ENCODE peak calls at places on chromosomes 12 and 14, in nine cellular contexts. One of them, this sample, is unnamed. For H3K4me1, the result is how much of the 10 kb centered on the place peaks cover.

GRCh38 chr12:48969160-48969771 is 2.3 kb downstream of the WNT10B start:
- DNase-seq in right lobe of liver: no peak
- DNase-seq in pancreas: no peak
- DNase-seq in stomach: no peak
- DNase-seq in MM.1S: no peak
- DNase-seq in esophagus squamous epithelium: no peak
- DNase-seq in OCI-LY7: no peak
- DNase-seq in left ventricle myocardium inferior: no peak
- DNase-seq in IMR-90: no peak
- DNase-seq in this sample: no peak

GRCh38 chr12:47979166-47979565 is 15.8 kb downstream of the TMEM106C start:
- DNase-seq in IMR-90: no peak
- DNase-seq in stomach: no peak
- DNase-seq in right lobe of liver: no peak
- DNase-seq in OCI-LY7: no peak
- DNase-seq in left ventricle myocardium inferior: no peak
- DNase-seq in pancreas: no peak
- DNase-seq in esophagus squamous epithelium: no peak
- DNase-seq in MM.1S: no peak
- DNase-seq in this sample: no peak

GRCh38 chr12:124639407-124639806 is 72.0 kb upstream of the NCOR2 start:
- DNase-seq in left ventricle myocardium inferior: no peak
- DNase-seq in stomach: no peak
- DNase-seq in IMR-90: no peak
- DNase-seq in pancreas: no peak
- DNase-seq in OCI-LY7: no peak
- DNase-seq in right lobe of liver: no peak
- DNase-seq in esophagus squamous epithelium: no peak
- DNase-seq in MM.1S: no peak
- DNase-seq in this sample: no peak

GRCh38 chr14:39268393-39268792 is 34.7 kb downstream of the MIA2 start:
- DNase-seq in stomach: no peak
- DNase-seq in right lobe of liver: no peak
- DNase-seq in esophagus squamous epithelium: no peak
- DNase-seq in pancreas: no peak
- DNase-seq in MM.1S: peak
- DNase-seq in left ventricle myocardium inferior: no peak
- DNase-seq in IMR-90: peak
- DNase-seq in OCI-LY7: peak
- DNase-seq in this sample: no peak

GRCh38 chr14:68377459-68377858 is 415.4 kb downstream of the ZFP36L1 start:
- DNase-seq in IMR-90: peak
- DNase-seq in MM.1S: no peak
- DNase-seq in stomach: no peak
- DNase-seq in pancreas: no peak
- DNase-seq in esophagus squamous epithelium: no peak
- DNase-seq in right lobe of liver: peak
- DNase-seq in left ventricle myocardium inferior: peak
- DNase-seq in OCI-LY7: peak
- DNase-seq in this sample: no peak

GRCh38 chr12:19434538-19434937 is 4.8 kb upstream of the AEBP2 start:
- DNase-seq in IMR-90: no peak
- DNase-seq in pancreas: no peak
- DNase-seq in right lobe of liver: no peak
- DNase-seq in MM.1S: no peak
- DNase-seq in OCI-LY7: peak
- DNase-seq in esophagus squamous epithelium: no peak
- DNase-seq in left ventricle myocardium inferior: no peak
- DNase-seq in stomach: no peak
- DNase-seq in this sample: no peak

GRCh38 chr14:55965851-55966250 is 152.4 kb upstream of the PELI2 start:
- DNase-seq in right lobe of liver: no peak
- DNase-seq in OCI-LY7: no peak
- DNase-seq in stomach: no peak
- DNase-seq in esophagus squamous epithelium: no peak
- DNase-seq in MM.1S: no peak
- DNase-seq in left ventricle myocardium inferior: no peak
- DNase-seq in IMR-90: no peak
- DNase-seq in pancreas: no peak
- DNase-seq in this sample: no peak

GRCh38 chr12:71504471-71504852 is 64.9 kb downstream of the LGR5 start:
- DNase-seq in esophagus squamous epithelium: no peak
- DNase-seq in stomach: no peak
- DNase-seq in left ventricle myocardium inferior: peak
- DNase-seq in right lobe of liver: no peak
- DNase-seq in pancreas: no peak
- DNase-seq in OCI-LY7: no peak
- DNase-seq in IMR-90: no peak
- DNase-seq in MM.1S: no peak
- DNase-seq in this sample: no peak

GRCh38 chr12:129657179-129657578 is 246.6 kb downstream of the TMEM132D start:
- DNase-seq in IMR-90: no peak
- DNase-seq in OCI-LY7: no peak
- DNase-seq in esophagus squamous epithelium: no peak
- DNase-seq in stomach: no peak
- DNase-seq in pancreas: no peak
- DNase-seq in right lobe of liver: no peak
- DNase-seq in left ventricle myocardium inferior: no peak
- DNase-seq in MM.1S: no peak
- DNase-seq in this sample: no peak

GRCh38 chr14:30873308-30874119 is 845 bp upstream of the COCH start:
- DNase-seq in left ventricle myocardium inferior: no peak
- DNase-seq in MM.1S: no peak
- DNase-seq in right lobe of liver: no peak
- DNase-seq in OCI-LY7: no peak
- DNase-seq in IMR-90: no peak
- DNase-seq in pancreas: no peak
- DNase-seq in esophagus squamous epithelium: no peak
- DNase-seq in stomach: no peak
- DNase-seq in this sample: no peak

GRCh38 chr14:92400579-92401444 is 77.8 kb downstream of the SLC24A4 start:
- DNase-seq in right lobe of liver: no peak
- DNase-seq in stomach: no peak
- DNase-seq in OCI-LY7: peak
- DNase-seq in IMR-90: peak
- DNase-seq in esophagus squamous epithelium: no peak
- DNase-seq in MM.1S: no peak
- DNase-seq in pancreas: no peak
- DNase-seq in left ventricle myocardium inferior: no peak
- DNase-seq in this sample: no peak

GRCh38 chr12:104064842-104065441 is 611 bp downstream of the HCFC2 start:
- DNase-seq in OCI-LY7: peak
- DNase-seq in IMR-90: no peak
- DNase-seq in left ventricle myocardium inferior: peak
- DNase-seq in right lobe of liver: peak
- DNase-seq in esophagus squamous epithelium: no peak
- DNase-seq in stomach: no peak
- DNase-seq in MM.1S: peak
- DNase-seq in pancreas: peak
- DNase-seq in this sample: no peak

GRCh38 chr12:71085575-71085974 is 72.2 kb downstream of the TSPAN8 start:
- DNase-seq in left ventricle myocardium inferior: no peak
- DNase-seq in pancreas: no peak
- DNase-seq in right lobe of liver: no peak
- DNase-seq in stomach: no peak
- DNase-seq in IMR-90: no peak
- DNase-seq in MM.1S: no peak
- DNase-seq in esophagus squamous epithelium: no peak
- DNase-seq in OCI-LY7: no peak
- DNase-seq in this sample: no peak

GRCh38 chr12:110314308-110314707 is 33.3 kb downstream of the ATP2A2 start:
- DNase-seq in IMR-90: peak
- DNase-seq in right lobe of liver: no peak
- DNase-seq in left ventricle myocardium inferior: no peak
- DNase-seq in esophagus squamous epithelium: no peak
- DNase-seq in pancreas: no peak
- DNase-seq in stomach: no peak
- DNase-seq in OCI-LY7: no peak
- DNase-seq in MM.1S: no peak
- DNase-seq in this sample: no peak

GRCh38 chr12:5688226-5688625 is 256.3 kb downstream of the NTF3 start:
- DNase-seq in OCI-LY7: no peak
- DNase-seq in pancreas: no peak
- DNase-seq in right lobe of liver: no peak
- DNase-seq in left ventricle myocardium inferior: no peak
- DNase-seq in MM.1S: no peak
- DNase-seq in stomach: no peak
- DNase-seq in esophagus squamous epithelium: no peak
- DNase-seq in IMR-90: no peak
- DNase-seq in this sample: no peak

GRCh38 chr14:103260629-103261124 is 73.4 kb upstream of the EIF5 start:
- DNase-seq in IMR-90: peak
- DNase-seq in left ventricle myocardium inferior: peak
- DNase-seq in MM.1S: no peak
- DNase-seq in pancreas: peak
- DNase-seq in OCI-LY7: no peak
- DNase-seq in right lobe of liver: peak
- DNase-seq in stomach: peak
- DNase-seq in esophagus squamous epithelium: no peak
- DNase-seq in this sample: no peak

GRCh38 chr12:11040162-11040561 is 9.0 kb upstream of the TAS2R31 start:
- DNase-seq in right lobe of liver: no peak
- DNase-seq in stomach: no peak
- DNase-seq in MM.1S: no peak
- DNase-seq in esophagus squamous epithelium: no peak
- DNase-seq in OCI-LY7: no peak
- DNase-seq in left ventricle myocardium inferior: no peak
- DNase-seq in pancreas: no peak
- DNase-seq in IMR-90: peak
- DNase-seq in this sample: no peak

GRCh38 chr12:28611115-28611435 is 420.8 kb downstream of the CCDC91 start:
- DNase-seq in IMR-90: peak
- DNase-seq in stomach: no peak
- DNase-seq in right lobe of liver: no peak
- DNase-seq in esophagus squamous epithelium: no peak
- DNase-seq in left ventricle myocardium inferior: no peak
- DNase-seq in pancreas: no peak
- DNase-seq in OCI-LY7: no peak
- DNase-seq in MM.1S: no peak
- DNase-seq in this sample: no peak

GRCh38 chr14:96629082-96629481 is 126.9 kb downstream of the PAPOLA start:
- DNase-seq in stomach: no peak
- DNase-seq in left ventricle myocardium inferior: no peak
- DNase-seq in right lobe of liver: no peak
- DNase-seq in IMR-90: no peak
- DNase-seq in pancreas: no peak
- DNase-seq in OCI-LY7: no peak
- DNase-seq in esophagus squamous epithelium: no peak
- DNase-seq in MM.1S: no peak
- DNase-seq in this sample: no peak

GRCh38 chr14:20682435-20683124 is 1.8 kb upstream of the RNASE4 start:
- DNase-seq in esophagus squamous epithelium: peak
- DNase-seq in pancreas: peak
- DNase-seq in left ventricle myocardium inferior: peak
- DNase-seq in stomach: peak
- DNase-seq in MM.1S: peak
- DNase-seq in right lobe of liver: peak
- DNase-seq in OCI-LY7: peak
- DNase-seq in IMR-90: peak
- DNase-seq in this sample: peak
- TF ChIP-seq CTCF in esophagus squamous epithelium: no peak
- TF ChIP-seq CTCF in pancreas: no peak
- TF ChIP-seq CTCF in left ventricle myocardium inferior: no peak
- TF ChIP-seq CTCF in stomach: no peak
- TF ChIP-seq CTCF in MM.1S: no peak
- TF ChIP-seq CTCF in right lobe of liver: peak
- TF ChIP-seq CTCF in OCI-LY7: no peak
- TF ChIP-seq CTCF in IMR-90: no peak
- TF ChIP-seq CTCF in this sample: no peak

DNA sequence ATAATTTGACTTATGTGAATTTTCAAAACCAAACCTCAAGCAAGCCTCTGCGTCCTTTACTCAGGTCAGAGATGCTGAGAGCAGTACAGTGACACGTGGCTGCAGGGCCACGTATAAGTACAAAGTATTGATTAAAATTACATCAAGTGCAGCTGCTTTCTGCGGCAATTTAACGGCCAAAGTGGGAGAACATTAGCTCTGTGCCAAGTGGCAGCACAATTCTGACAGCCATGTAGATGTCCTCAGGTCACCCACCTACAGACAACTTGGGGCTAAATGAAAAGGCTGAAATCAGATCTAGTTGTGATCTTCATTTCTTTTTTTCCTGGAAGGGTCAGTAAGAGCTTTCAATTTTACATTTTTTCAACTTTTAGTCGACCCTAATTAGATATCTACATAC is 17.9 kb downstream of the PPM1H start:
- DNase-seq in MM.1S: no peak
- DNase-seq in esophagus squamous epithelium: no peak
- DNase-seq in OCI-LY7: no peak
- DNase-seq in pancreas: no peak
- DNase-seq in IMR-90: no peak
- DNase-seq in left ventricle myocardium inferior: no peak
- DNase-seq in stomach: no peak
- DNase-seq in right lobe of liver: no peak
- DNase-seq in this sample: no peak
- H3K4me1 ChIP-seq in MM.1S: under half
- H3K4me1 ChIP-seq in esophagus squamous epithelium: under half
- H3K4me1 ChIP-seq in OCI-LY7: under half
- H3K4me1 ChIP-seq in pancreas: under half
- H3K4me1 ChIP-seq in IMR-90: under half
- H3K4me1 ChIP-seq in left ventricle myocardium inferior: half or more
- H3K4me1 ChIP-seq in stomach: under half
- H3K4me1 ChIP-seq in right lobe of liver: under half
- H3K4me1 ChIP-seq in this sample: under half

DNA sequence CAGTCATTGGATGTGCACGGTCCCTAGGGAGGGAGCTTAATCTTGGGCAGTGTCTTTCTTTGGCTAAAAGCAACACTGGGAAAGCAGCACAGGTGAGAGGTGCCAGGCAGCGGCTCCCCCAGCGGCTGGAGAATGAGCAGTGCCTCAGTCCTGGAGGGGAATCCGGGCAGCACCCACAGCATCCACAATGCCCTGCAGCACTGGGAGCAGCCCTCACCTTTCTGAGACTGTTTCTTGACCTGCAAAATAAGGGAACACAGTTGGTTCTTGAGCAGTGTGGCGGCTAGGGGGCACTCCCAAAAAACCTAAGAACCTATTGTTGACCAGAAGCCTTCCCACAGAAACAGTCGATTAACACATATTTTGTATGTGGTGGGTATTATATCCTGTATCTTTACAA is 75.8 kb downstream of the SINHCAF start:
- DNase-seq in esophagus squamous epithelium: no peak
- DNase-seq in right lobe of liver: no peak
- DNase-seq in pancreas: no peak
- DNase-seq in IMR-90: no peak
- DNase-seq in OCI-LY7: peak
- DNase-seq in left ventricle myocardium inferior: no peak
- DNase-seq in stomach: no peak
- DNase-seq in MM.1S: no peak
- DNase-seq in this sample: no peak
- TF ChIP-seq CTCF in esophagus squamous epithelium: no peak
- TF ChIP-seq CTCF in right lobe of liver: no peak
- TF ChIP-seq CTCF in pancreas: no peak
- TF ChIP-seq CTCF in IMR-90: no peak
- TF ChIP-seq CTCF in OCI-LY7: peak
- TF ChIP-seq CTCF in left ventricle myocardium inferior: no peak
- TF ChIP-seq CTCF in stomach: no peak
- TF ChIP-seq CTCF in MM.1S: no peak
- TF ChIP-seq CTCF in this sample: no peak

DNA sequence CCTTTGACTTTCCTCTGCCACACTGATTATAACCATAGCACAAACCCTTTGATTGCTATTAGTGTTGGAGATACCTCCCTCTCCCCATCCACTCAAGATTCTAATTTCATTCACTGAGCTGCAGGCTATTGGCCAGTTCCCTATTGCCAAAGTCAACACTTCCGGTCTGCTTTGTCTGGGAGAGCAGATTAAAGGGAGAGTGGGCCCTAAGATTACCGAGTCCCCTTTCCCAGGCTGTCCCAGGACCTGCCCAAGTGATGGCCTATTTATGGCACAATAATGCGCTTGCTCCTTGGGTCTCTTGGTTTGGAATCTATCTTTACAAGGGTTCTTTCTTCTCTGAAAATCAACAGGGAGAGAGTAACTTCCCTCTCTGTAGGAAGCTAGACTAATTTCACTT is 42.9 kb upstream of the LTBP2 start:
- DNase-seq in stomach: no peak
- DNase-seq in right lobe of liver: no peak
- DNase-seq in left ventricle myocardium inferior: no peak
- DNase-seq in pancreas: no peak
- DNase-seq in esophagus squamous epithelium: no peak
- DNase-seq in OCI-LY7: no peak
- DNase-seq in IMR-90: no peak
- DNase-seq in MM.1S: no peak
- DNase-seq in this sample: no peak
- H3K4me1 ChIP-seq in stomach: under half
- H3K4me1 ChIP-seq in right lobe of liver: under half
- H3K4me1 ChIP-seq in left ventricle myocardium inferior: under half
- H3K4me1 ChIP-seq in pancreas: under half
- H3K4me1 ChIP-seq in esophagus squamous epithelium: under half
- H3K4me1 ChIP-seq in OCI-LY7: under half
- H3K4me1 ChIP-seq in IMR-90: under half
- H3K4me1 ChIP-seq in MM.1S: under half
- H3K4me1 ChIP-seq in this sample: under half

This sample was measured in thoracic aorta.